ENCODE peak calls at places on chromosomes 2 and 18, in six cellular contexts. W, I, B, P, Q and K are unnamed samples.

GRCh38 chr2:177730363-177730762 is 337.8 kb downstream of the AGPS start:
- DNase-seq in W (no peak), I (no peak), B (no peak), P (no peak), Q (no peak), K (no peak)

GRCh38 chr2:39620067-39620466 is 45.6 kb upstream of the TMEM178A start:
- DNase-seq in W (no peak), I (no peak), B (peak), P (no peak), Q (no peak), K (no peak)

GRCh38 chr18:77096936-77097886 is 35.4 kb downstream of the MBP start:
- DNase-seq in W (no peak), I (no peak), B (no peak), P (no peak), Q (no peak), K (no peak)

GRCh38 chr2:71891155-71891554 is 256.5 kb downstream of the CYP26B1 start:
- DNase-seq in W (no peak), I (peak), B (no peak), P (no peak), Q (no peak), K (no peak)

GRCh38 chr2:5666798-5667197 is 25.4 kb upstream of the SOX11 start:
- DNase-seq in W (no peak), I (no peak), B (no peak), P (no peak), Q (no peak), K (no peak)

GRCh38 chr2:218964041-218964771 is 4.7 kb downstream of the CDK5R2 start:
- DNase-seq in W (no peak), I (no peak), B (peak), P (no peak), Q (no peak), K (no peak)

GRCh38 chr18:37741012-37741586 is 175.5 kb upstream of the CELF4 start:
- DNase-seq in W (no peak), I (no peak), B (no peak), P (no peak), Q (no peak), K (no peak)

GRCh38 chr2:179467111-179467510 is 202.5 kb upstream of the SESTD1 start:
- DNase-seq in W (no peak), I (no peak), B (peak), P (no peak), Q (no peak), K (no peak)

GRCh38 chr2:235064980-235065379 is 113.2 kb downstream of the SH3BP4 start:
- DNase-seq in W (no peak), I (no peak), B (no peak), P (no peak), Q (no peak), K (no peak)

GRCh38 chr2:69717902-69718301 is 24.0 kb upstream of the ANXA4 start:
- DNase-seq in W (no peak), I (no peak), B (no peak), P (peak), Q (no peak), K (peak)

GRCh38 chr2:241659150-241659739 is 21.8 kb downstream of the ATG4B start:
- DNase-seq in W (no peak), I (no peak), B (peak), P (no peak), Q (peak), K (no peak)

GRCh38 chr18:79898952-79899608 is 52.4 kb downstream of the SLC66A2 start:
- DNase-seq in W (no peak), I (peak), B (no peak), P (no peak), Q (no peak), K (no peak)

GRCh38 chr2:105641389-105641811 is 103.3 kb upstream of the NCK2 start:
- DNase-seq in W (no peak), I (no peak), B (no peak), P (no peak), Q (no peak), K (no peak)

GRCh38 chr2:170829016-170829415 is 12.3 kb downstream of the GAD1 start:
- DNase-seq in W (no peak), I (no peak), B (no peak), P (no peak), Q (no peak), K (no peak)

GRCh38 chr18:64244571-64244970 is 95.7 kb upstream of the LINC00305 start:
- DNase-seq in W (no peak), I (no peak), B (no peak), P (no peak), Q (no peak), K (no peak)

GRCh38 chr2:142031656-142032055 is 99.2 kb downstream of the LRP1B start:
- DNase-seq in W (no peak), I (no peak), B (no peak), P (no peak), Q (no peak), K (no peak)

GRCh38 chr2:82694431-82694830 is 1764.6 kb downstream of the SUCLG1 start:
- DNase-seq in W (no peak), I (no peak), B (no peak), P (no peak), Q (no peak), K (no peak)

GRCh38 chr2:235963853-235964577 is 204.2 kb downstream of the GBX2 start:
- DNase-seq in W (no peak), I (peak), B (no peak), P (no peak), Q (no peak), K (no peak)

GRCh38 chr2:126244937-126245336 is 411.0 kb upstream of the GYPC start:
- DNase-seq in W (no peak), I (no peak), B (no peak), P (peak), Q (peak), K (peak)
- TF ChIP-seq CTCF in W (no peak), I (no peak), B (no peak), P (peak), Q (peak), K (peak)

GRCh38 chr18:26656944-26657536 is 108.7 kb upstream of the KCTD1 start:
- DNase-seq in W (no peak), I (peak), B (peak), P (peak), Q (peak), K (peak)
- TF ChIP-seq CTCF in W (no peak), I (peak), B (peak), P (peak), Q (peak), K (no peak)

DNA sequence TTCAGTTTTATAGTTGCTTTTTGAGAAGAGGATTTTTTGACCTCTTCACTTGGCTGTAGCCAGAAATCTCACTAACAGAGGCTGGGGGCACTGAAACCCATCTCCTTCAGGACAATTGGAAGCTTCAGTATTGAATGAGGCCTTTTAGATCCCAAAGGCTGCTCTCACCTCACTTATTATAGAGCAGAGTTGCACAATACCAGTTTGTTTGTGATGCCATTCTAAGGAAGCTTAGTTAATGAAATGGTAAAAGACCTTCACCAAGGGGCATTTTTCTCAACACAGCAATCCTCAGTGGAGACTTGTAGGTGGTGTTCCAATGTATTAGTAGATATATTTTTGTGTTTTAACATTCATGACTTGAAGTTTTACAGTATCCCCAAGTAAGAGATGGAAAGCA is 71.0 kb upstream of the RFX8 start:
- DNase-seq in W (no peak), I (no peak), B (no peak), P (no peak), Q (no peak), K (no peak)
- TF ChIP-seq CTCF in W (no peak), I (no peak), B (no peak), P (no peak), Q (no peak), K (no peak)

DNA sequence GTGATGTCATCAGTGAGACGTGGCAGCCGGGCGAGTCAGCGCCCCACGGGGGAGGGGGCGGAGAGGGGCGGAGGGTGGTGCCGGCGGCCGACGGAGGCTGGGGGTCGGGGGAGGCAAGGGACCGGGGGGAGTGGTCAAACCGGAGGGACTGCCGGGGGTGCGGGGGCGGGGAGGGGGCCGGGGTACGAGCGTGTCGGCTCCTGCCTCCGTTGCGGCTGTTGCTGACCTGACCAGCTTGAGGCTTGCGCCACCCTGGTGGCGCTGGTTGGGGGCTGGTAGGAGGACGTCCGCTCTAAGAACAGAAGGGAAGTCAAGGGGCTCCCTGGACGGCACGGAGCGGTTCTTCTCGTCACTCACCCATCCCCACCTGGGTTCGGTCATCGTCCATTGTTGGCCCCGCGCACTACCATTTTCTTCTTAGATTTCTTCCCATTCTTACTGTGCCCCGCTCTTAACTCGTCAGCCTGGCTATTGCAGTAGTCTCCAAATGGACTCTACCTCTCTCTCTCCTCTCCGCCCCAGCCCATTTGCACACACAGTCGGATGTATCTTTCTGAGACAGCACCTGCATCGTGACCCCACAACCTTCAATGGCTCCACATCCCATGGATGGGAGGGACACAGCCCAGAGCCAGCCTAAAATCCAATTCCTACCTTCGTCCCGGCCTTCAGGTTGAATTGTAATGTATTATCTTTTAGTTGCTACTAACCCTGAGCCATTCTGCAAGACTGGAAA is 702 bp upstream of the RAB1A start:
- DNase-seq in W (no peak), I (no peak), B (no peak), P (no peak), Q (no peak), K (no peak)
- TF ChIP-seq CTCF in W (no peak), I (no peak), B (no peak), P (no peak), Q (no peak), K (no peak)

GRCh38 chr2:27582695-27583389 is at the start of gene ZNF512:
- DNase-seq in W (peak), I (peak), B (peak), P (peak), Q (peak), K (peak)
- TF ChIP-seq CTCF in W (no peak), I (no peak), B (no peak), P (no peak), Q (no peak), K (no peak)

DNA sequence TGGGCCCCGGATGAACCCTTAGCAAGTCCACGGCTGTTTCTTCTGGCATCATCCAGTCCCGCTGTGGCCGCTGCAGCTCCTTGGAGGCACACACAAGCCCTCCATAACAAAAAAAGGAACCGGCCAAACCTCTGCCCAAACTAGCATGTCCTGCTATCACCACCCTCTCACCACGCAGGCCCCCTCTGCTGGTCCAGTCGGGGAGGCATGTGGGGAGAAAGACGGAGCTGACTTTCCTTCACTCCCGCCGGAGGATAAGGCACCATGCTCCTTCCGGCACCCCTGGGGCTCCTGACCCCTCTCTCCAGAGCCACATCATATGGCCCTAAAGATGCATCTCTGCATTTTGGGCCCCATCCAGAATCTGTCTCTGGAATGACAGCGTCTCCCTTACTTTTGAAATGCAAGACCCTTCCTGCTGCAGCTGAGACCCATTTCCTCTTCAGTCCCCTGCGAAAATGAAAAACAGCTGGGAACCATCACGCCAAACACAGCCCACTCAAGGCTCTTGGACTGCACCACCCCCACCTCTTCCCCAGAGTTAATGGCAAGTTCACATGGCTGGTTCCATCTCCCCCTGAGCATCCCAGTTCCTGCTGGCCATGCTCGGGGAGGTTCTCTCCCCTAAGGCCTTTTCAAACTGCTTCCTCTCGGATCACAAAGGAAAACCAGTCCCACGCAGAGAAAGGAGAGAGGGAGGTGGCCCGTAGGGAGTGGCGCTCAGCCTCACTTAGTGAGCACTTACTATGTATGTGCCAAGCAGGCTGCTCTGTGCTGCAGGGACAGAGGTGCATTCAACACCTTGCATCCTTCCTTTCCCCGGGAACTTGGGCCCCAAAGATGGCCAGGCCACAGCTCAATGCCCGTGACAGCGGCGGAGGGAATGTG is 35.2 kb upstream of the MLPH start:
- DNase-seq in W (no peak), I (no peak), B (peak), P (no peak), Q (no peak), K (no peak)
- TF ChIP-seq CTCF in W (no peak), I (peak), B (peak), P (no peak), Q (no peak), K (no peak)